ENCODE peak calls at places on chromosomes 12 and 14, in seven cellular contexts. B is COR-L47, Q is fibroblast of the conjunctiva, X is tibial nerve, U is posterior cingulate gyrus, E is lower lobe of right lung, T is ELF-1. G is an unnamed sample.

GRCh38 chr14:75615200-75615599 is 36.8 kb downstream of the FLVCR2 start:
- DNase-seq in E (peak), Q (no peak), X (no peak), T (no peak), U (no peak), B (no peak), G (no peak)

GRCh38 chr12:68479261-68479581 is 131.5 kb upstream of the RAP1B start:
- DNase-seq in U (no peak), T (no peak), B (no peak), X (no peak), Q (peak), E (no peak), G (no peak)

GRCh38 chr12:4855121-4855924 is 54.4 kb upstream of the KCNA1 start:
- DNase-seq in X (no peak), E (no peak), Q (peak), T (peak), B (peak), U (peak), G (peak)

GRCh38 chr12:84976133-84976532 is 59.9 kb downstream of the TSPAN19 start:
- DNase-seq in Q (no peak), U (no peak), X (no peak), T (no peak), E (no peak), B (no peak), G (no peak)

GRCh38 chr12:47078086-47078395 is 1.4 kb upstream of the PCED1B start:
- DNase-seq in T (no peak), X (no peak), E (no peak), B (no peak), Q (no peak), U (no peak), G (no peak)

GRCh38 chr12:124240493-124240892 is 54.4 kb upstream of the RFLNA start:
- DNase-seq in T (peak), B (no peak), Q (no peak), U (no peak), X (no peak), E (no peak), G (peak)

GRCh38 chr12:58750484-58750883 is 169.8 kb downstream of the LRIG3 start:
- DNase-seq in U (peak), E (no peak), T (no peak), B (no peak), Q (peak), X (no peak), G (no peak)

GRCh38 chr12:127145929-127146789 is 1120.8 kb upstream of the TMEM132C start:
- DNase-seq in B (peak), Q (peak), E (peak), X (peak), T (peak), U (peak), G (no peak)

GRCh38 chr14:50083467-50084337 is 32.7 kb downstream of the VCPKMT start:
- DNase-seq in E (no peak), X (no peak), Q (no peak), U (peak), T (no peak), B (no peak), G (no peak)

GRCh38 chr14:94227029-94227428 is 52.9 kb downstream of the PPP4R4 start:
- DNase-seq in T (no peak), X (no peak), B (no peak), U (no peak), Q (peak), E (no peak), G (no peak)

GRCh38 chr14:56199095-56199975 is 81.1 kb downstream of the PELI2 start:
- DNase-seq in E (no peak), X (peak), U (no peak), T (peak), Q (peak), B (no peak), G (no peak)

GRCh38 chr12:103505371-103506236 is 9.8 kb upstream of the C12orf42 start:
- DNase-seq in Q (no peak), T (no peak), U (no peak), B (no peak), X (no peak), E (no peak), G (no peak)

GRCh38 chr14:42222924-42223471 is 616.3 kb downstream of the LRFN5 start:
- DNase-seq in Q (peak), T (peak), E (no peak), B (no peak), U (no peak), X (no peak), G (no peak)

GRCh38 chr12:67735868-67736267 is 87.3 kb downstream of the DYRK2 start:
- DNase-seq in B (no peak), X (no peak), T (no peak), Q (no peak), U (no peak), E (no peak), G (no peak)

GRCh38 chr12:131102493-131102931 is 148.8 kb downstream of the ADGRD1 start:
- DNase-seq in X (peak), Q (no peak), U (no peak), E (peak), B (no peak), T (no peak), G (peak)

GRCh38 chr12:18264581-18265075 is 3.3 kb downstream of the PIK3C2G start:
- DNase-seq in U (no peak), T (no peak), X (no peak), Q (no peak), B (no peak), E (no peak), G (no peak)

GRCh38 chr14:88210426-88210825 is 112.6 kb downstream of the KCNK10 start:
- DNase-seq in E (no peak), T (no peak), U (peak), B (no peak), Q (no peak), X (no peak), G (no peak)

GRCh38 chr12:89960011-89960507 is 251.4 kb upstream of the ATP2B1 start:
- DNase-seq in T (no peak), Q (no peak), X (no peak), E (no peak), B (no peak), U (no peak), G (no peak)

GRCh38 chr14:55328317-55328716 is 57.1 kb downstream of the FBXO34 start:
- DNase-seq in E (no peak), Q (no peak), T (no peak), B (no peak), U (no peak), X (no peak), G (no peak)

GRCh38 chr12:110093631-110094311 is 30.4 kb upstream of the IFT81 start:
- DNase-seq in B (no peak), X (no peak), Q (no peak), E (no peak), U (no peak), T (no peak), G (peak)